ENCODE peak calls at places on chromosomes 11 and 22, in nine cellular contexts. H is fibroblast of lung, C is heart right ventricle, M is thoracic aorta, S is A549, T is mucosa of descending colon, B is MM.1S, R is pancreas, U is GM23248. Y is an unnamed sample.
A peak's percentile ranks its signal among the peaks of the same experiment; 100 is the strongest.

GRCh38 chr11:119673389-119674336 is 55.3 kb downstream of the NECTIN1 start:
- DNase-seq in H (no peak), C (no peak), M (no peak), S (no peak), T (no peak), B (peak; percentile 95), R (no peak), U (no peak), Y (no peak)

GRCh38 chr11:7573193-7573557 is 59.4 kb downstream of the PPFIBP2 start:
- DNase-seq in H (peak; percentile 11), C (no peak), M (no peak), S (no peak), T (no peak), B (no peak), R (no peak), U (peak; percentile 54), Y (peak; percentile 50)

GRCh38 chr11:125167292-125167953 is 2.9 kb downstream of the PKNOX2 start:
- DNase-seq in H (peak; percentile 47), C (peak; percentile 57), M (no peak), S (no peak), T (no peak), B (no peak), R (peak; percentile 40), U (no peak), Y (no peak)

GRCh38 chr22:48559647-48560388 is 1267.9 kb downstream of the BRD1 start:
- DNase-seq in H (no peak), C (no peak), M (no peak), S (no peak), T (peak; percentile 33), B (no peak), R (no peak), U (no peak), Y (no peak)

GRCh38 chr11:120575461-120575860 is 63.9 kb downstream of the GRIK4 start:
- DNase-seq in H (no peak), C (no peak), M (no peak), S (no peak), T (no peak), B (no peak), R (no peak), U (no peak), Y (no peak)

GRCh38 chr11:133930767-133931448 is 25.9 kb downstream of the IGSF9B start:
- DNase-seq in H (no peak), C (no peak), M (no peak), S (peak; percentile 54), T (peak; percentile 50), B (no peak), R (no peak), U (peak; percentile 59), Y (no peak)

GRCh38 chr11:8331767-8332166 is 68.1 kb upstream of the LMO1 start:
- DNase-seq in H (peak; percentile 39), C (no peak), M (no peak), S (no peak), T (no peak), B (no peak), R (no peak), U (no peak), Y (no peak)

GRCh38 chr22:26466196-26466595 is 17.4 kb downstream of the HPS4 start:
- DNase-seq in H (no peak), C (no peak), M (no peak), S (no peak), T (no peak), B (no peak), R (no peak), U (peak; percentile 29), Y (no peak)

GRCh38 chr22:33030923-33031525 is 27.2 kb downstream of the SYN3 start:
- DNase-seq in H (no peak), C (no peak), M (no peak), S (no peak), T (no peak), B (no peak), R (no peak), U (no peak), Y (no peak)

GRCh38 chr22:49352361-49353169 is 475.1 kb downstream of the BRD1 start:
- DNase-seq in H (no peak), C (no peak), M (no peak), S (no peak), T (no peak), B (no peak), R (no peak), U (no peak), Y (no peak)

GRCh38 chr11:69449320-69450063 is 32.0 kb upstream of the LINC01488 start:
- DNase-seq in H (peak; percentile 57), C (peak; percentile 80), M (peak; percentile 25), S (no peak), T (no peak), B (no peak), R (no peak), U (no peak), Y (peak; percentile 71)

GRCh38 chr11:69924308-69925161 is 105.3 kb upstream of the FGF3 start:
- DNase-seq in H (no peak), C (no peak), M (no peak), S (no peak), T (no peak), B (no peak), R (no peak), U (no peak), Y (no peak)

GRCh38 chr11:130894322-130895025 is 21.8 kb downstream of the SNX19 start:
- DNase-seq in H (peak; percentile 61), C (peak; percentile 53), M (no peak), S (peak; percentile 20), T (no peak), B (peak; percentile 58), R (no peak), U (peak; percentile 74), Y (peak; percentile 87)

GRCh38 chr11:118910309-118911112 is 15.2 kb downstream of the BCL9L start:
- DNase-seq in H (peak; percentile 95), C (peak; percentile 82), M (no peak), S (no peak), T (peak; percentile 82), B (no peak), R (peak; percentile 64), U (peak; percentile 98), Y (peak; percentile 93)

GRCh38 chr11:13183094-13183825 is 94.3 kb upstream of the BMAL1 start:
- DNase-seq in H (peak; percentile 83), C (no peak), M (no peak), S (peak; percentile 48), T (no peak), B (peak; percentile 50), R (no peak), U (peak; percentile 77), Y (peak; percentile 81)

GRCh38 chr11:73425118-73425517 is 48.9 kb downstream of the RELT start:
- DNase-seq in H (no peak), C (no peak), M (no peak), S (no peak), T (no peak), B (no peak), R (no peak), U (no peak), Y (no peak)

GRCh38 chr22:40422558-40423245 is 52.3 kb downstream of the SGSM3 start:
- DNase-seq in H (no peak), C (no peak), M (no peak), S (no peak), T (no peak), B (peak; percentile 48), R (no peak), U (no peak), Y (no peak)

GRCh38 chr11:27605422-27605821 is 94.8 kb downstream of the BDNF start:
- DNase-seq in H (no peak), C (no peak), M (no peak), S (no peak), T (no peak), B (no peak), R (no peak), U (no peak), Y (no peak)

GRCh38 chr11:27600656-27601055 is 94.1 kb upstream of the LIN7C start:
- DNase-seq in H (no peak), C (no peak), M (no peak), S (no peak), T (no peak), B (no peak), R (no peak), U (no peak), Y (no peak)

GRCh38 chr11:27604416-27604815 is 95.8 kb downstream of the BDNF start:
- DNase-seq in H (no peak), C (no peak), M (no peak), S (no peak), T (no peak), B (no peak), R (no peak), U (no peak), Y (no peak)

GRCh38 chr11:27599217-27599616 is 92.6 kb upstream of the LIN7C start:
- DNase-seq in H (no peak), C (no peak), M (no peak), S (no peak), T (no peak), B (no peak), R (no peak), U (no peak), Y (no peak)

GRCh38 chr11:27603376-27603775 is 96.8 kb upstream of the LIN7C start:
- DNase-seq in H (no peak), C (no peak), M (no peak), S (no peak), T (no peak), B (no peak), R (no peak), U (no peak), Y (no peak)
- H3K4me1 ChIP-seq in H (no peaks in the 10 kb centered on the region), C (no peaks in the 10 kb centered on the region), M (no peaks in the 10 kb centered on the region), S (no peaks in the 10 kb centered on the region), T (no peaks in the 10 kb centered on the region), B (no peaks in the 10 kb centered on the region), R (no peaks in the 10 kb centered on the region), U (no peaks in the 10 kb centered on the region), Y (no peaks in the 10 kb centered on the region)

GRCh38 chr22:22158965-22159364 is 85.6 kb upstream of the VPREB1 start:
- DNase-seq in H (no peak), C (no peak), M (no peak), S (no peak), T (no peak), B (no peak), R (no peak), U (no peak), Y (no peak)
- H3K4me1 ChIP-seq in H (no peaks in the 10 kb centered on the region), C (no peaks in the 10 kb centered on the region), M (no peaks in the 10 kb centered on the region), S (no peaks in the 10 kb centered on the region), T (no peaks in the 10 kb centered on the region), B (peaks cover 24% of the 10 kb centered on the region), R (no peaks in the 10 kb centered on the region), U (no peaks in the 10 kb centered on the region), Y (no peaks in the 10 kb centered on the region)

GRCh38 chr11:35169754-35170153 is 30.8 kb downstream of the CD44 start:
- DNase-seq in H (no peak), C (no peak), M (no peak), S (no peak), T (no peak), B (no peak), R (no peak), U (no peak), Y (no peak)
- H3K4me1 ChIP-seq in H (peaks cover 49% of the 10 kb centered on the region), C (peaks cover 28% of the 10 kb centered on the region), M (peaks cover 88% of the 10 kb centered on the region), S (peaks cover 85% of the 10 kb centered on the region), T (peaks cover 34% of the 10 kb centered on the region), B (peaks cover 92% of the 10 kb centered on the region), R (peaks cover 41% of the 10 kb centered on the region), U (peaks cover 97% of the 10 kb centered on the region), Y (peaks cover 100% of the 10 kb centered on the region)

DNA sequence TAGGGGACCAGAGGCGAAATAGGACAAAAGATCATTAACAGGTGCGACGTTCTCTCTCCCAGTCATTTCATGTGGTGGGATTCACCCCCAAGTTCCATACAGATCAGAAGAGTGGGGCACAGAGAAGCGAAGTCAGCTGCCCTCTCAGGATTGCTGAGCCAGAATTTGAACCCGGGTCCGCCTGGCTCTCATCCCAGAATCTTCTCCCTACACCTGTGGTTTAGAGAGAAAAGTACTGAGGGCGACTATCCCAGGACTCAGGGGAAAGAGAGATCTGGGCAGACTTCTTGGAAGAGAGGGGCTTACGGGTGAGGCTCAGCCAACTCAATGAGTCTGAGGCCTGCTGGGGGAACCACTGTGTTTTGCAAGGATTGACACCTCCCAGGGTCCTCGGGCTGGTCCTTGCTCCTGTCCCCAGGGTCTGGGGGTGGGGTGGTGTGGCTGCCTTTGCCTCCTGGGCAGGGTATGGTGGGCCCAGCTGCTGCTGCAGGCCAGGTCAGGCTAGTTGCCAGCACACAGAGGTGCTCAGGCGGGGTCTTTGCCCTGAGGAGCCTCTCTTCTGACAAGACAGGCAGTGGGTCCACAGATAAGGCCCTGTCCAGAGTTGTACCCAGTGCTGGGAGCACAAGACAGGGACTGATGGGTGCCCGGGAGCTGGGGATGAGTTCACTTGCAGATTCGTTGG is 1.1 kb downstream of the CAPN5 start:
- DNase-seq in H (no peak), C (no peak), M (no peak), S (no peak), T (no peak), B (no peak), R (no peak), U (no peak), Y (no peak)
- H3K4me1 ChIP-seq in H (peaks cover 26% of the 10 kb centered on the region), C (peaks cover 5% of the 10 kb centered on the region), M (peaks cover 40% of the 10 kb centered on the region), S (peaks cover 29% of the 10 kb centered on the region), T (peaks cover 62% of the 10 kb centered on the region), B (no peaks in the 10 kb centered on the region), R (peaks cover 7% of the 10 kb centered on the region), U (peaks cover 25% of the 10 kb centered on the region), Y (peaks cover 40% of the 10 kb centered on the region)